ENCODE peak calls at places on chromosomes 7 and 10, in four cellular contexts. I is IMR-90, E is K562, O is endothelial cell of umbilical vein. V is an unnamed sample.

GRCh38 chr10:106189254-106189653 is 975.3 kb downstream of the SORCS1 start:
- DNase-seq in I (no peak), E (no peak), O (no peak), V (no peak)

GRCh38 chr7:111730476-111731300 is 168.4 kb upstream of the IMMP2L start:
- DNase-seq in I (peak), E (peak), O (peak), V (no peak)

GRCh38 chr10:63210611-63211196 is 77.6 kb downstream of the NRBF2 start:
- DNase-seq in I (peak), E (no peak), O (peak), V (no peak)

GRCh38 chr10:113177163-113177935 is 227.3 kb downstream of the TCF7L2 start:
- DNase-seq in I (no peak), E (no peak), O (no peak), V (no peak)

GRCh38 chr7:116259821-116260440 is 49.6 kb downstream of the TES start:
- DNase-seq in I (peak), E (no peak), O (peak), V (no peak)

GRCh38 chr10:103652599-103653281 is 159.2 kb downstream of the NEURL1 start:
- DNase-seq in I (no peak), E (no peak), O (no peak), V (no peak)

GRCh38 chr10:72328045-72328828 is 26.5 kb downstream of the DNAJB12 start:
- DNase-seq in I (peak), E (peak), O (peak), V (no peak)

GRCh38 chr10:131316321-131317075 is 5.0 kb upstream of the TCERG1L start:
- DNase-seq in I (no peak), E (no peak), O (no peak), V (no peak)

GRCh38 chr10:133267829-133268228 is 8.8 kb downstream of the ADAM8 start:
- DNase-seq in I (no peak), E (peak), O (no peak), V (no peak)

GRCh38 chr10:123132576-123133477 is 2.9 kb upstream of the HMX3 start:
- DNase-seq in I (peak), E (peak), O (peak), V (peak)

GRCh38 chr10:121690152-121690551 is 91.9 kb upstream of the FGFR2 start:
- DNase-seq in I (no peak), E (no peak), O (no peak), V (no peak)

GRCh38 chr10:2890093-2890492 is 177.3 kb upstream of the PFKP start:
- DNase-seq in I (no peak), E (no peak), O (no peak), V (no peak)

GRCh38 chr10:125039354-125039769 is 97.4 kb downstream of the ZRANB1 start:
- DNase-seq in I (no peak), E (no peak), O (no peak), V (no peak)

GRCh38 chr10:93873427-93874115 is 20.2 kb upstream of the SLC35G1 start:
- DNase-seq in I (peak), E (no peak), O (no peak), V (no peak)

GRCh38 chr7:22613466-22613865 is 113.5 kb upstream of the STEAP1B start:
- DNase-seq in I (no peak), E (no peak), O (no peak), V (no peak)

GRCh38 chr10:7436490-7437100 is 25.8 kb upstream of the SFMBT2 start:
- DNase-seq in I (peak), E (no peak), O (no peak), V (no peak)

GRCh38 chr10:69073731-69074130 is 14.2 kb upstream of the SRGN start:
- DNase-seq in I (no peak), E (no peak), O (no peak), V (no peak)

GRCh38 chr10:70925377-70926214 is 37.2 kb upstream of the PCBD1 start:
- DNase-seq in I (no peak), E (peak), O (peak), V (no peak)

GRCh38 chr7:119879837-119880236 is 393.1 kb upstream of the KCND2 start:
- DNase-seq in I (no peak), E (no peak), O (no peak), V (no peak)

GRCh38 chr10:122140477-122140902 is 130.6 kb upstream of the BTBD16 start:
- DNase-seq in I (peak), E (no peak), O (peak), V (no peak)

GRCh38 chr10:99628923-99629624 is 8.8 kb upstream of the SLC25A28 start:
- DNase-seq in I (no peak), E (no peak), O (no peak), V (no peak)

GRCh38 chr10:63627376-63627775 is 106.2 kb downstream of the REEP3 start:
- DNase-seq in I (no peak), E (no peak), O (no peak), V (no peak)

GRCh38 chr7:38195804-38196595 is 18.0 kb downstream of the STARD3NL start:
- DNase-seq in I (peak), E (no peak), O (peak), V (no peak)

GRCh38 chr7:79282051-79282694 is 171.3 kb downstream of the MAGI2 start:
- DNase-seq in I (peak), E (no peak), O (peak), V (no peak)

GRCh38 chr7:45086348-45087065 is 2.3 kb downstream of the NACAD start:
- DNase-seq in I (no peak), E (no peak), O (no peak), V (no peak)

GRCh38 chr7:115038158-115038557 is 116.3 kb downstream of the MDFIC start:
- DNase-seq in I (no peak), E (no peak), O (no peak), V (no peak)

DNA sequence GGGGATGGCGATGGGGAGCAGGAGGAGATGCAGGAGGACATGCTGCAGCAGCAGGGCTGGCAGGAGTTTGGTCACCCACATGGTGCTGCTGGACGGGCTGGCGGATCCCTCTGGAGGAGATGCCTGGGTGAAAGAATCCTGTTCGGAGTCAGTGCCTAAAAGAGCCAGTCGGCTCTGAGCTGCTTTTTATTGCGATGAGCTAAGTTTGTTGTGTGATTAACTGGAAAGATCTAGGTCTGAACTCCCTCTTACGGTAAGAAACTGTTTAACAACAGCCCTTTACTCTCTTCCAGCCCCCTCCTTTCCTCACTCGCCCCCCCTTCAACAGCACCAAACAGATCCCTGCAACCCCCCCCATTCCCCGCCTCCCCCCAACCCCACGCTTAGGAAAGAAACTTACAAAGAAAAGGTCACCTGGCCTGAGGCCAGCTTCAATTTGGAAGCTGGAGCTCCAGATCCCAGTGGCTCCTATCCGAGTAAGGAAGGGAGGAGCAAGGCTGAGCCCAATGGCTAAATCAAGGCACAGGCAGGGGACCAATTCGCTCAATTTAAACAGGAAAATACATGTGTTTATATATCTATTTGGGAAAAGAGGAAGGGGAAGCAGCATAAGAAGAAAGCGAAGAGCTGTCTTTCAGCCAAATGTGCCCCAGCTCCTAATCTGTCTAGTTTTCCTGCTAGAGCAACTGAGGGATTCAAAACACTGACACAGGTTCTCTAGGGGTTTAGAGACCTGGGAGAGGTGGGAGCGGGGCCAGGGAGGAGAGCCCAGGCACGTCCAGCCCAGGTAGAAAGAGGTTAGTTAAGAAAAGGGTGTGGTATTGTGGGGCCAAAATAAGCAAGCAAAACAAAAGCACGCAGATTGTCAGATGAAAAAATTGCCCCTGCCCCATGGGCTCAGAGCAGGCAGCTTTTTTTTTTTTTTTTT is at the start of gene HGF:
- DNase-seq in I (peak), E (no peak), O (peak), V (no peak)
- TF ChIP-seq FOS in I (no peak), E (no peak), O (no peak), V (no peak)

DNA sequence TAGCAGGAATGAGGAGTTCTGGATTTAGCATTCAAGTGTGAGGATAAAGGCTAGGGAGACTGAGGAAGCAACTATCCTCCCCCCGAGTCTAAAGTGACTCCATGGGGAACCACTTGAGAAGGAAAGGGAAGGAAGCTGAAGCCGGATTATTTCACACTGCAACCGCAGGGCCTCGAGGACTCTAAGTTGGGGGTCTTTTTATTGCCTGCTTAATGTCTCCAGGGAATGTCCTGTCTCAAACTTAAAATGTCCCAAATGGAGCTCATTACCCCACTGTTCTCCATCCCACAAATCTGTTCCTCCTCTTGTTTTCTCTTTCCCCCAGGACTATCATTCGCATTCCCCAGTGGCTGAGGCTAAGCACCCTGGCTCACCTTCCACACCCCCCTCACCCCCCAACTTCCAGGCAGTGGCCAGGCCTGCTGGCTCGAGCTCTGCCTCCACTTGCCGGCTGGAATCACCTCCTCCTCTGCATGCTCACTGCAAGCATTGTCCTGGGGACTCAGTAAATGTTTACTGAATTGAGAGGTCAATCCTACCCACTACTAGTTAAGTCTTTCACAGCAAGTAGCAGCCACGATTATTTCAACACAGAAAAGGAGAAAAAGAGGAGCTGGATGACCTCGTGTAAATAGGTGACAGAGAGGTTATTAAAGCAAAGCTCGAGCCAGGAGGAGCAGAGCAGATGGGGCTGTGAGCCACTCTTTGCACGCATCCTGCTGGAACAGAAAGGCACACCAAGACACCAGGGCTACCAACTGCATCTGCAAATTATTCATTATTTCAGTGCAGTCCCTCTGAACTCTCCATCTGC is 32.3 kb downstream of the HIPK2 start:
- DNase-seq in I (no peak), E (no peak), O (no peak), V (no peak)
- TF ChIP-seq FOS in I (no peak), E (no peak), O (no peak), V (no peak)

GRCh38 chr10:114404171-114405010 is at the start of gene AFAP1L2:
- DNase-seq in I (no peak), E (peak), O (no peak), V (no peak)
- TF ChIP-seq FOS in I (no peak), E (no peak), O (no peak), V (no peak)

DNA sequence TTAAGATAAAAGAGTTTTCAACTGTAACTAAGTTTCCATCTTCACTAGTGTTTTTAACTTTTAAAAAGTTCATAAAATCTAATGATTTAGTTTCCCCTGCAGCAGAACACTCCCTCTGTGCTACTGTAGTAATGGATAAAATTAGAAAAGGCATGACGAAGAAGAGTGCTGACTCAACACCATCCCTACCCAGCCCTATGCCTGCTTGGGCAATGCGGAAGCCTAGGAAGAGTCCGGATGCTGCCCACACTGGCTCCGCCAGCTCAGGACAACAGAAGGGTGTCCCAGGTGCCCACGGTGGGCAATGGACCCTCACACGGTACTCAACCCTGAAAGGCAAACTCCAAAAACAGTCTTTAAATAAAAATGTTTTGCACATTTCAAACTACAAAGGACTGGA is 118.2 kb downstream of the LARP4B start:
- DNase-seq in I (no peak), E (no peak), O (no peak), V (no peak)
- TF ChIP-seq FOS in I (no peak), E (no peak), O (no peak), V (no peak)

DNA sequence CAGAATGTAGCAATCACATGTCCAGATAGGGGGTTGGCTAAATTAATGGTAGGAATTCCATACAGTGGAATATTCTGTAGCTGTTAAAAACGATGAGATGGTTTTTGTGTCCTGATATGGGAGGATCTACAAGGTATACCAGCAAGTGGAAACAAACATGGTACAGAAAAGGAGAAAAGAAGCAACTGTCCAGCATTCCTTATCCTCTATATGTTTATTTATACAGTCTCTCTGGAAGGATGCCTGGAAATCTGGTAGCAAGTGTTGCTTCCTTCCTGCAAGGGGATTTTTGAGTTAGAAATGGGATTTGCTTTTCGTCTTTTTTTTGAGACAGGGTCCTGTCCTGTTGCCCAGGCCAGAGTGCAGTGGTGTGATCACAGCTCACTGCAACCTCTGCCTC is 19.3 kb downstream of the IL15RA start:
- DNase-seq in I (peak), E (no peak), O (peak), V (no peak)
- TF ChIP-seq FOS in I (no peak), E (no peak), O (no peak), V (no peak)

DNA sequence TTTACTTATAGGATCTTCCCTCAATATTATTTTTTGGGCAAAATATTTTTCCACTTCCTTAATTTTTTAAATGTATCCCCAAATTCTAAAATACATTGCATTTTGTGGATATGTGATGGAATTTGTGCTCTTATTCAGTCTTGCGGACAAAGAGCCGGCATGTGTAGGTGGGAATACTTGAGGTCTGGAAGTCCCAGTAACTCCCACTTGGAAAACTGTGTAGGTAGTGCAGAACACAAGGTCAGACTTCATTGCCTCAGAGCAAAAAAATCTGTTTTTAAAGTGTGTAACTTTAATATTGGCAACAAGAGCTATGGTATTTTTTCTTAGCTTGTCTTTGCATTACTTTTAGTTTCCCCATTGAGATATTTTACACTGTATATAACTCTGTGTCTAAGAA is 68.5 kb upstream of the SEMA3A start:
- DNase-seq in I (no peak), E (no peak), O (no peak), V (no peak)
- TF ChIP-seq FOS in I (no peak), E (no peak), O (no peak), V (no peak)

GRCh38 chr7:27140108-27140842 is 3.2 kb downstream of the HOXA5 start:
- DNase-seq in I (no peak), E (no peak), O (no peak), V (no peak)
- TF ChIP-seq FOS in I (no peak), E (no peak), O (no peak), V (no peak)

GRCh38 chr7:137386966-137387365 is 43.4 kb upstream of the PTN start:
- DNase-seq in I (no peak), E (no peak), O (no peak), V (no peak)

GRCh38 chr7:137393570-137393969 is 50.0 kb upstream of the PTN start:
- DNase-seq in I (no peak), E (no peak), O (no peak), V (no peak)

GRCh38 chr7:137395425-137395824 is 51.9 kb upstream of the PTN start:
- DNase-seq in I (no peak), E (no peak), O (no peak), V (no peak)

DNA sequence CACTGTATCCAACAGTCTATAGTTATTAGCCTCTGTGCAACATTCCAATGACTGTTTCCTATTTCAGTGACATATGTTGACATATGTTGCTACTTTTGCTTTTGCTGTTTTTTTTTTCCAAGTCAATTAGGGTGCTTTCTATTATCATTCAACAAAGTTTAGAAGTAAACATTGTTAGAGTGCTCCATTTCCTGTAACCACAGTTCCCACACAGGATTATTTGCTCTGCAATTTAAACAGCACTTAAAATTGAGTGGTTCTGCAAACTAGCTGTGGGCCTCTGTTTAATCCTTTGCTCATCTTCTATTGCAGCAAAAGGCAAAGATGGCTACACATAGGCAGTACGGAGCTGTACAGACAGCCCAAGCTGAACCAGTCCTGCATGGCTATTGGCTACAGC is 46.5 kb upstream of the PTN start:
- DNase-seq in I (no peak), E (no peak), O (no peak), V (no peak)
- TF ChIP-seq FOS in I (no peak), E (no peak), O (no peak), V (no peak)

DNA sequence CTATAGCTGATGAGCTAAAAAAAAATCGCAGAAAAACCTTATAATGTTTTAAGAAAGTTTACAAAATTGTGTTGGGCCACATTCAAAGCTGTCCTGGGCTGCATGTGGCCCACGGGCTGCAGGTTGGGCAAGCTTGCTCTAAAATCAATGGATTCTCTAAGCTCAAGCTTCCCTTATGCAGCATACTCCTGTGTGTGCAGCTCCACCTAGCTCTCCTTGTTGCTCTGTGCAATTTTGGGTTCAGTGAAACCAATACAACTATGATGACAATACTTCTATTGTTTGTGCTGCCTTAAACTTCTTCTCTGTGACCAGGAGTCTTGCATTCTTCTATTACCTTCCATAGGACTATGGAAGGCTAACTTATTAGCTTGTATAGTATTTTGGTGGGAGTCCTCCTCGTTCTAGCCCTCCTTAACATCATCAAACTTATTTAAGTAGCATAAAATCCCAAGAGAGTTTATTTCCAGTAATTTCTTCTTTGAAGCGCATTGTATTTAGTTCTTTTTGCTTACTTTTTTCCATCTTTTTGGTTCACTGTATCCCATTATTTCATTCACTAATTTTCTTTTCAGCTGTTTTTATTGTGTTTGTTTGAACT is 170.9 kb upstream of the SMIM30 start:
- DNase-seq in I (peak), E (no peak), O (no peak), V (no peak)
- TF ChIP-seq FOS in I (no peak), E (no peak), O (no peak), V (no peak)